ENCODE peak calls at places on chromosomes 4 and X, in seven cellular contexts. P is ovary, U is lung, X is GM12878, H is right atrium auricular region, Y is heart left ventricle, G is heart right ventricle. C is an unnamed sample. For H3K27me3 and H3K4me1, the result is how much of the 10 kb centered on the place peaks cover.

GRCh38 chr4:123250843-123251242 is 145.8 kb upstream of the SPRY1 start:
- DNase-seq in P (peak), U (peak), X (no peak), H (no peak), Y (peak), G (peak), C (no peak)

GRCh38 chr4:25588211-25588610 is 67.4 kb upstream of the SLC34A2 start:
- DNase-seq in P (no peak), U (no peak), X (no peak), H (no peak), Y (no peak), G (no peak), C (no peak)

GRCh38 chr4:8495803-8496202 is 55.2 kb downstream of the TRMT44 start:
- DNase-seq in P (no peak), U (no peak), X (no peak), H (no peak), Y (peak), G (no peak), C (no peak)

GRCh38 chr4:8524595-8525382 is 55.4 kb upstream of the GPR78 start:
- DNase-seq in P (peak), U (no peak), X (no peak), H (no peak), Y (peak), G (no peak), C (no peak)

GRCh38 chrX:1224954-1225353 is 12.5 kb upstream of the CRLF2 start:
- DNase-seq in P (no peak), U (no peak), X (no peak), H (no peak), Y (no peak), G (peak), C (no peak)

GRCh38 chr4:106277140-106277680 is 38.8 kb downstream of the TBCK start:
- DNase-seq in P (no peak), U (no peak), X (no peak), H (no peak), Y (no peak), G (no peak), C (no peak)

GRCh38 chrX:104864296-104864695 is 298.3 kb downstream of the IL1RAPL2 start:
- DNase-seq in P (no peak), U (no peak), X (no peak), H (no peak), Y (no peak), G (no peak), C (no peak)

GRCh38 chr4:1655081-1655480 is 29.0 kb downstream of the FAM53A start:
- DNase-seq in P (no peak), U (no peak), X (no peak), H (no peak), Y (no peak), G (no peak), C (no peak)

GRCh38 chr4:155828628-155829027 is 37.4 kb downstream of the ASIC5 start:
- DNase-seq in P (no peak), U (no peak), X (no peak), H (no peak), Y (no peak), G (no peak), C (no peak)

GRCh38 chrX:12970691-12971202 is 4.2 kb upstream of the TMSB4X start:
- DNase-seq in P (no peak), U (no peak), X (peak), H (no peak), Y (no peak), G (peak), C (no peak)

GRCh38 chr4:155017426-155017825 is 191.0 kb upstream of the NPY2R start:
- DNase-seq in P (no peak), U (no peak), X (no peak), H (no peak), Y (no peak), G (no peak), C (no peak)

GRCh38 chr4:28834120-28834519 is 1886.0 kb upstream of the PCDH7 start:
- DNase-seq in P (no peak), U (no peak), X (no peak), H (no peak), Y (no peak), G (no peak), C (no peak)

GRCh38 chr4:111128327-111128726 is 505.4 kb upstream of the PITX2 start:
- DNase-seq in P (no peak), U (no peak), X (no peak), H (no peak), Y (no peak), G (no peak), C (no peak)

GRCh38 chr4:157023941-157024340 is 52.0 kb upstream of the GLRB start:
- DNase-seq in P (no peak), U (no peak), X (no peak), H (no peak), Y (no peak), G (no peak), C (no peak)

DNA sequence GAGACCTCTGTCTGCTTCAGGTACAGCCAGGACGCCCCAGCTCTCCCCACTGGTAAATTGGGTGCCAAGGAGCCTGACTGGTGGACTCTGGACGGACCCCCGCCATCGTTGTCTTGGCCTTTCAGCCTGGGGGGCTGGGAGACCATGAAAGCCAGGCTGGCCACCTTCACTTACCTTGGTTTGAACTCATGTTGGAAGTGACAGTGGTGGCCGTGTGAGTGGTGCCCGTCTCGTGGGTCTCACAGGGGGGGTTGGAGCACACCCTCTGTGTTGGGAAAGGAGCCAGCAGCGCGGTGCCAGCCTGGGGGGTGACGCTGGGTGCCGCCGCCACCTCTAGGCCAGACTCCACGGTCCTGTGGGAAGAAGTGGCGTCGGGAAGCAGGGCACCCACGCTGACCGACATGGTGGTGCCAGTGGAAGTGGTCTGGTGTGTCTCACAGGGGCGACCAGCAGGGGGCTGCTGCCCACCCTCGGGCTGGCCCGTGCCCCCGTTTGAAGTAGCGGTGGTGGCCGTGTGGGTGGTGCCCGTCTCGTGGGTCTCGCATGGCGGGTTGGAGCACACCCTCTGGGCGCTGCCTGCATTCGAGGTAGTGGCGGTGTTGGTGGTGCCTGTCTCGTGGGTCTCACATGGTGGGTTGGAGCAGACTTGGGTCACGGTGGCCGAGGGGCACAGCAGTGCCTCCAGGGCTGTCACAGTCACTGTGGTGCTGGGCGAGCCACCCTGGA is 9.6 kb upstream of the RENBP start:
- DNase-seq in P (no peak), U (no peak), X (no peak), H (no peak), Y (peak), G (no peak), C (no peak)
- H3K27me3 ChIP-seq in P (under half), U (under half), X (under half), H (under half), Y (under half), G (under half), C (under half)

GRCh38 chr4:185578284-185578683 is 43.0 kb upstream of the PDLIM3 start:
- DNase-seq in P (no peak), U (no peak), X (no peak), H (no peak), Y (no peak), G (no peak), C (no peak)
- H3K4me1 ChIP-seq in P (under half), U (under half), X (under half), H (under half), Y (under half), G (under half), C (under half)

GRCh38 chrX:40083979-40084359 is 13.8 kb downstream of the BCOR start:
- DNase-seq in P (no peak), U (no peak), X (no peak), H (no peak), Y (no peak), G (no peak), C (no peak)
- H3K27me3 ChIP-seq in P (under half), U (under half), X (under half), H (under half), Y (under half), G (under half), C (under half)

DNA sequence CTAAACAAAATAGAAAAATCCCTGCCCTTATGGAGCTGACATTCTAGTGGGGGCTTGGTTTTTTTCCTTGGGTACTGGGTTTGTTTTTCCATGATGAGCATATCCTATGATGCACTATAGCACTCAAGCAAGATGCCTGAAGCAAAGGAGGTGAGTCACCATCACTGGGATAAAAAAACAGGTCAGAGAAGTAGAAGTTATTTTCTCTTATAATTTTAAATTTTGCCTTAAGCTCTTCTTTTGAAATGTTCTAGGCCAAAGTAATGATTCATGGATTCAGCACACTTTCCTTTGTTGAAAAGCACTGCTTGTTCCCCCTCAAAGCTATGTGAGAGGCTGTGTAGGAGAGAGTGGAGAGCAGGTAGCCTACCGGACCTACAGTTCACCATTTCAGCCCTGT is 15.2 kb upstream of the CXCL2 start:
- DNase-seq in P (no peak), U (no peak), X (no peak), H (no peak), Y (no peak), G (no peak), C (no peak)
- H3K4me1 ChIP-seq in P (under half), U (under half), X (under half), H (under half), Y (under half), G (under half), C (under half)

GRCh38 chr4:4853921-4854648 is 5.4 kb upstream of the MSX1 start:
- DNase-seq in P (peak), U (no peak), X (no peak), H (no peak), Y (no peak), G (no peak), C (no peak)
- H3K27me3 ChIP-seq in P (under half), U (under half), X (under half), H (half or more), Y (half or more), G (half or more), C (under half)

DNA sequence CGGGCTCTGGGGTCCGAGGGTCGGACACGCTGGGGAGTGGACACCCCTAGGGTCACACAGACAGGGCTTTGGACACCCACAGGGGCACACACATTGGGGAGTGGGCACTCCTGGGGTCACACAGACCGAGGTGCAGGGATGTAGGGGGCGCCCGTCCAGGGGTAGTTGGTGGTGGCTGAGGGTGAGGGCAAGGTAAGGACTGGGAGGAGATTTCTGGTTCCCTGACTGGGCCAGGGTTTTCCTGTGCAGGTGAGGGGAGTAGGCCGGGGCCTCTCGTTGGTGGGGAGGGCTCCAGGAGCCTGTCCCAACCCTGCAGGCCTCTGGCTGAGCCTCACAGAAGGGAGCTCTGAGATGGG is 21.9 kb upstream of the WDR45 start:
- DNase-seq in P (no peak), U (no peak), X (no peak), H (no peak), Y (no peak), G (no peak), C (no peak)
- H3K4me1 ChIP-seq in P (under half), U (under half), X (under half), H (under half), Y (under half), G (under half), C (under half)

C was measured in thoracic aorta.